ENCODE peak calls at places on chromosomes 16 and 17, in nine cellular contexts. W, S, E, U, A, N, R, M and I are unnamed samples.

GRCh38 chr17:82444941-82445521 is 5.5 kb downstream of the CYBC1 start:
- DNase-seq in E (no peak), W (no peak), N (no peak), S (no peak), M (no peak), R (no peak), A (no peak), U (no peak), I (no peak)

GRCh38 chr17:77332034-77332971 is 191.5 kb downstream of the SEC14L1 start:
- DNase-seq in W (no peak), R (no peak), E (no peak), U (no peak), M (peak), A (no peak), S (no peak), N (no peak), I (peak)

GRCh38 chr16:4859190-4859899 is 12.1 kb downstream of the UBN1 start:
- DNase-seq in M (no peak), W (peak), U (no peak), A (no peak), R (no peak), N (no peak), S (no peak), E (no peak), I (no peak)

GRCh38 chr17:76515291-76515949 is 14.2 kb upstream of the RHBDF2 start:
- DNase-seq in S (no peak), A (peak), U (no peak), R (peak), M (peak), N (peak), E (peak), W (peak), I (peak)

GRCh38 chr17:45101883-45102811 is 30.2 kb downstream of the PLCD3 start:
- DNase-seq in U (no peak), R (no peak), S (no peak), A (no peak), W (no peak), E (no peak), M (no peak), N (no peak), I (no peak)

GRCh38 chr17:48541574-48542113 is 3.3 kb downstream of the HOXB2 start:
- DNase-seq in W (no peak), R (peak), A (peak), N (peak), M (peak), U (no peak), E (no peak), S (peak), I (peak)

GRCh38 chr16:57883953-57884654 is 81.8 kb upstream of the KIFC3 start:
- DNase-seq in A (no peak), S (no peak), M (no peak), W (no peak), U (no peak), N (no peak), R (no peak), E (no peak), I (no peak)

GRCh38 chr17:45018514-45019176 is 32.8 kb downstream of the DCAKD start:
- DNase-seq in A (peak), W (no peak), U (no peak), E (no peak), R (no peak), M (no peak), N (no peak), S (no peak), I (peak)

GRCh38 chr17:61209524-61209923 is 190.1 kb upstream of the TBX2 start:
- DNase-seq in W (no peak), S (no peak), U (peak), M (no peak), N (no peak), A (no peak), R (no peak), E (no peak), I (no peak)

GRCh38 chr17:2241823-2242222 is 61.8 kb downstream of the SMG6 start:
- DNase-seq in A (no peak), N (no peak), S (peak), W (no peak), E (no peak), M (no peak), R (no peak), U (no peak), I (no peak)

GRCh38 chr16:48383877-48384304 is 1.3 kb downstream of the SIAH1 start:
- DNase-seq in A (no peak), W (no peak), E (no peak), N (no peak), R (no peak), U (no peak), M (no peak), S (no peak), I (no peak)

GRCh38 chr16:13081825-13082224 is 180.4 kb downstream of the SHISA9 start:
- DNase-seq in N (no peak), R (no peak), U (no peak), W (no peak), A (no peak), M (no peak), E (no peak), S (no peak), I (no peak)

GRCh38 chr16:86965840-86966239 is 351.4 kb downstream of the C16orf95 start:
- DNase-seq in M (no peak), N (no peak), R (no peak), U (no peak), A (no peak), S (no peak), E (no peak), W (no peak), I (no peak)

GRCh38 chr17:3043737-3044365 is 19.6 kb downstream of the OR1D5 start:
- DNase-seq in R (no peak), E (no peak), S (peak), W (no peak), N (no peak), A (no peak), U (no peak), M (no peak), I (peak)